ENCODE peak calls at places on chromosomes 6 and 20, in six cellular contexts. One of them, this sample, is unnamed.

GRCh38 chr20:17281478-17281877 is 54.6 kb downstream of the PCSK2 start:
- DNase-seq in K562: peak
- DNase-seq in HCT116: peak
- DNase-seq in GM12878: no peak
- DNase-seq in HepG2: peak
- DNase-seq in IMR-90: peak
- DNase-seq in this sample: no peak

GRCh38 chr6:139977887-139978332 is 603.5 kb upstream of the CITED2 start:
- DNase-seq in HCT116: no peak
- DNase-seq in K562: no peak
- DNase-seq in HepG2: peak
- DNase-seq in IMR-90: peak
- DNase-seq in GM12878: no peak
- DNase-seq in this sample: peak

GRCh38 chr20:25372584-25373336 is 17.9 kb downstream of the ABHD12 start:
- DNase-seq in HCT116: no peak
- DNase-seq in IMR-90: peak
- DNase-seq in HepG2: no peak
- DNase-seq in K562: no peak
- DNase-seq in GM12878: no peak
- DNase-seq in this sample: no peak

GRCh38 chr6:139981066-139981624 is 606.7 kb upstream of the CITED2 start:
- DNase-seq in IMR-90: no peak
- DNase-seq in HepG2: no peak
- DNase-seq in K562: no peak
- DNase-seq in HCT116: no peak
- DNase-seq in GM12878: no peak
- DNase-seq in this sample: no peak

GRCh38 chr6:160667854-160668481 is 3.9 kb upstream of the LPA start:
- DNase-seq in IMR-90: no peak
- DNase-seq in HCT116: peak
- DNase-seq in GM12878: peak
- DNase-seq in K562: peak
- DNase-seq in HepG2: peak
- DNase-seq in this sample: no peak

GRCh38 chr20:4869290-4870193 is 131.8 kb downstream of the SLC23A2 start:
- DNase-seq in HCT116: no peak
- DNase-seq in HepG2: no peak
- DNase-seq in GM12878: no peak
- DNase-seq in K562: no peak
- DNase-seq in IMR-90: peak
- DNase-seq in this sample: no peak

GRCh38 chr20:39910536-39910935 is 778.5 kb downstream of the MAFB start:
- DNase-seq in IMR-90: no peak
- DNase-seq in K562: no peak
- DNase-seq in GM12878: no peak
- DNase-seq in HCT116: no peak
- DNase-seq in HepG2: no peak
- DNase-seq in this sample: no peak

GRCh38 chr6:37550436-37550835 is 50.7 kb upstream of the CCDC167 start:
- DNase-seq in K562: no peak
- DNase-seq in GM12878: no peak
- DNase-seq in IMR-90: peak
- DNase-seq in HepG2: no peak
- DNase-seq in HCT116: no peak
- DNase-seq in this sample: no peak

GRCh38 chr20:35568645-35569044 is 26.8 kb downstream of the ERGIC3 start:
- DNase-seq in HepG2: peak
- DNase-seq in GM12878: no peak
- DNase-seq in IMR-90: no peak
- DNase-seq in K562: peak
- DNase-seq in HCT116: peak
- DNase-seq in this sample: no peak

GRCh38 chr6:33663028-33663427 is 41.9 kb downstream of the ITPR3 start:
- DNase-seq in K562: no peak
- DNase-seq in HepG2: no peak
- DNase-seq in IMR-90: no peak
- DNase-seq in GM12878: no peak
- DNase-seq in HCT116: no peak
- DNase-seq in this sample: no peak

GRCh38 chr20:36645998-36646397 is at the start of gene SLA2:
- DNase-seq in K562: no peak
- DNase-seq in HepG2: no peak
- DNase-seq in HCT116: no peak
- DNase-seq in IMR-90: no peak
- DNase-seq in GM12878: no peak
- DNase-seq in this sample: no peak

GRCh38 chr6:36813526-36813925 is 25.7 kb downstream of the CPNE5 start:
- DNase-seq in GM12878: no peak
- DNase-seq in K562: no peak
- DNase-seq in IMR-90: no peak
- DNase-seq in HCT116: no peak
- DNase-seq in HepG2: no peak
- DNase-seq in this sample: no peak

GRCh38 chr20:47360207-47360488 is 3.6 kb upstream of the ZMYND8 start:
- DNase-seq in GM12878: no peak
- DNase-seq in IMR-90: peak
- DNase-seq in HCT116: no peak
- DNase-seq in HepG2: peak
- DNase-seq in K562: no peak
- DNase-seq in this sample: no peak

GRCh38 chr20:62448038-62448437 is 20.7 kb upstream of the RBBP8NL start:
- DNase-seq in HepG2: no peak
- DNase-seq in K562: no peak
- DNase-seq in IMR-90: no peak
- DNase-seq in HCT116: no peak
- DNase-seq in GM12878: no peak
- DNase-seq in this sample: no peak

GRCh38 chr6:54465649-54466300 is 157.5 kb downstream of the TINAG start:
- DNase-seq in HCT116: no peak
- DNase-seq in K562: no peak
- DNase-seq in GM12878: no peak
- DNase-seq in HepG2: no peak
- DNase-seq in IMR-90: no peak
- DNase-seq in this sample: no peak

GRCh38 chr20:46438156-46438750 is 31.8 kb upstream of the ELMO2 start:
- DNase-seq in IMR-90: peak
- DNase-seq in K562: peak
- DNase-seq in GM12878: no peak
- DNase-seq in HepG2: peak
- DNase-seq in HCT116: peak
- DNase-seq in this sample: peak

GRCh38 chr6:148398686-148399085 is 56.0 kb downstream of the SASH1 start:
- DNase-seq in HCT116: no peak
- DNase-seq in K562: no peak
- DNase-seq in HepG2: no peak
- DNase-seq in GM12878: no peak
- DNase-seq in IMR-90: no peak
- DNase-seq in this sample: no peak

GRCh38 chr6:134165827-134166226 is 113.4 kb upstream of the SLC2A12 start:
- DNase-seq in HCT116: no peak
- DNase-seq in IMR-90: peak
- DNase-seq in K562: no peak
- DNase-seq in HepG2: no peak
- DNase-seq in GM12878: no peak
- DNase-seq in this sample: no peak

GRCh38 chr20:1900321-1900791 is 5.1 kb downstream of the SIRPA start:
- DNase-seq in K562: peak
- DNase-seq in HCT116: peak
- DNase-seq in GM12878: no peak
- DNase-seq in HepG2: peak
- DNase-seq in IMR-90: peak
- DNase-seq in this sample: peak

GRCh38 chr20:1897965-1898464 is 2.8 kb downstream of the SIRPA start:
- DNase-seq in IMR-90: no peak
- DNase-seq in GM12878: peak
- DNase-seq in K562: no peak
- DNase-seq in HCT116: no peak
- DNase-seq in HepG2: no peak
- DNase-seq in this sample: no peak

GRCh38 chr20:1897486-1897885 is 2.3 kb downstream of the SIRPA start:
- DNase-seq in IMR-90: no peak
- DNase-seq in HCT116: no peak
- DNase-seq in K562: no peak
- DNase-seq in HepG2: no peak
- DNase-seq in GM12878: no peak
- DNase-seq in this sample: no peak

GRCh38 chr20:1899169-1899525 is 3.9 kb downstream of the SIRPA start:
- DNase-seq in HepG2: no peak
- DNase-seq in GM12878: no peak
- DNase-seq in K562: no peak
- DNase-seq in IMR-90: no peak
- DNase-seq in HCT116: no peak
- DNase-seq in this sample: no peak

DNA sequence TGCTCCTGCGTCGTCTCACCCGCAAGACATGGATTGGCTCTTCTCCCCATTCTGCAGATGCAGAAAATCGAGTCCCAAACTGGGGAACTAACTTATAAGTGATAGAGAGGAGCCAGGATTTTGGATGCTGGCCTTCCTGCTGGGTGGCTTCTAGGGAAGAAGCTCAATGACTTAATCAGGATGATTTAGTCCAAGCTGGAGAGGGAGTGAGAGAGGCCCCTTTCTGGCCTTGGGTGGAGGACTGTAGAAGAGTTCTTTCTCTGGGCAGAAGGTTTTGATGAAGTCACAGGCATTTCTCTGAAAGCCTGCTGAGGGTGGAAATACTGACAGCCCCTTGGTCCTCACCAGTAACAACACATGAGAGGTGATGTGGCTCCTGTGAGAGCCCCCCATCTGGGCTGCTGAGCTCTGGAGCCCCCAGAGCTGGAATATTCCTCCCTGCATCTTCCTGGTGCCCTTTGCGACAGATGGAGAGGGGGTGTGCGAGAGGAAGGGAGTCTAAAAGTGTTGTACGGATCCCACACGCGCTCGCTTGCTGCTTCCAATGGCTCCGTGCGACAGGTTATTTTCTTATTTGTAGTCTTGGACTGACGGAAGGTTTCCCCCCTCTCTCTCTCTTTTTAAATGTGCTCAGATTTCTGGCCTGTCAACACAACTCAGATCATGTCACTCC is 3.4 kb downstream of the SIRPA start:
- DNase-seq in K562: no peak
- DNase-seq in IMR-90: no peak
- DNase-seq in HepG2: no peak
- DNase-seq in GM12878: no peak
- DNase-seq in HCT116: no peak
- DNase-seq in this sample: no peak
- TF ChIP-seq POLR2A in K562: no peak
- TF ChIP-seq POLR2A in IMR-90: no peak
- TF ChIP-seq POLR2A in HepG2: no peak
- TF ChIP-seq POLR2A in GM12878: no peak
- TF ChIP-seq POLR2A in HCT116: no peak
- TF ChIP-seq POLR2A in this sample: no peak

GRCh38 chr6:3450888-3451287 is 6.0 kb downstream of the SLC22A23 start:
- DNase-seq in HCT116: no peak
- DNase-seq in HepG2: no peak
- DNase-seq in IMR-90: no peak
- DNase-seq in GM12878: no peak
- DNase-seq in K562: no peak
- DNase-seq in this sample: no peak
- H3K9ac ChIP-seq in HCT116: no peak
- H3K9ac ChIP-seq in HepG2: no peak
- H3K9ac ChIP-seq in IMR-90: no peak
- H3K9ac ChIP-seq in GM12878: no peak
- H3K9ac ChIP-seq in K562: no peak
- H3K9ac ChIP-seq in this sample: no peak

DNA sequence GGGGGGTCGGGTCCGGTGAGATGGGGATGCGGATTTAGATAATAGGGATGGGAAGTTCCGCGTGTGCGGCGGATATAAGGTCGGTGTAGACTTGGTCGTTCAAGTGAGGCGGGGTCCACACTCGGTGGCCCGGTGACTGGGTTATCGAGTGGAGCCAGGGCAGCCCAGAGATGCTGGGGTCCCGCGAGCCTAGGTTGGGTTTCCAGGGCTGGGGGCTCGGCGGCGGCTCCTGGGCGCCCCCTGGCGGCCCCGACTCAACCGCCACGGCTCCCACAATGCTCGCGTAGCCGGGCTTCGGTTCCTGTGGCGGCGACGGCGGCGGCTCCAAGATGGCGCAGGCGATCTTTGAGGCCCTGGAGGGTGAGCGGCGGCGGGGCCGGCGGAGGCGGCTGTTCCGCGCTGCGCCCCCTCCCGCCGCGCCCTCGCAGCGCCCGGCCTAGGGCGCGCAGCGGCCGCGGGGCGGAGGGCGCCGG is at the start of gene ZNF341:
- DNase-seq in K562: peak
- DNase-seq in GM12878: peak
- DNase-seq in HCT116: peak
- DNase-seq in IMR-90: peak
- DNase-seq in HepG2: peak
- DNase-seq in this sample: peak
- TF ChIP-seq POLR2A in K562: no peak
- TF ChIP-seq POLR2A in GM12878: peak
- TF ChIP-seq POLR2A in HCT116: no peak
- TF ChIP-seq POLR2A in IMR-90: no peak
- TF ChIP-seq POLR2A in HepG2: no peak
- TF ChIP-seq POLR2A in this sample: peak

DNA sequence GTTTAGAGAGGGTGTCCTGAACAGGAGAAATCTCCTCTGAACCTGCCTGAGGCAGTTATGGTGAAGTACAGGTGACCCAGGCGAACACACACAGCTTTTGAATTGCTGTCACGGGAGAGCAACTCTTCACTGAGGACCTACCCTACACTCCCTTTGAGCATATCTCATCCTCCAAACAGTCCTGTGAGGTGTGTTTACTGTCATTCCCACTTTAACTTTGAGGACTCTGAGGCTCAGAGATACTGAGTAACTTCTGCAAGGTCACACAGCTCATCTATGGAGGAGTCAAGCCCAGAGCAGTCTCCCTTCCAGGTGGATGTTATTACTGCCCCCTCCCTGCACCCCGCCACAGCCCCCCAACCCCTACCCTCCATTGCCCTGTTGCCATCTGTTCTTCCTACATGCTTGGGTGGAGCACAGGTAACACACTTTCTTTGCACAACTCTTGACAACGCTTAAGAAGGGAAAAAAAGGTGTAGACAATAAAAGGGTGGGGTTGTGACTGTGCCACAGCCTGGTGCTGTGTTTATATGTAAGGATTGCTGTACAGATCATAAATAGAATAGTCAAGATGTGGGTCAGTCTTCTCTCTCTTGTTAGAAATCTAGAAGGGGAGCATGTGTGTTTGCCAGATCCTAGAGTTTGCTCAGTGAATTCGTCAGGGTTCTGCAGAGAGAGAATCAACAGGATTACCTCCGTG is 4.3 kb upstream of the TRAF3IP2 start:
- DNase-seq in K562: no peak
- DNase-seq in HepG2: no peak
- DNase-seq in IMR-90: no peak
- DNase-seq in GM12878: no peak
- DNase-seq in HCT116: no peak
- DNase-seq in this sample: no peak
- H3K9ac ChIP-seq in K562: no peak
- H3K9ac ChIP-seq in HepG2: peak
- H3K9ac ChIP-seq in IMR-90: no peak
- H3K9ac ChIP-seq in GM12878: no peak
- H3K9ac ChIP-seq in HCT116: no peak
- H3K9ac ChIP-seq in this sample: no peak